ENCODE peak calls at places on chromosome 14, in ten cellular contexts. M is adipocyte; C is astrocyte; L is CD8-positive, alpha-beta T cell; U is GM23338; V is GM12865; X is heart right ventricle; W is uterus; I is ovary; Z is testis. J is an unnamed sample.

GRCh38 chr14:67618617-67619063 is 1.1 kb upstream of the ARG2 start:
- DNase-seq in M (peak; percentile 94), Z (no peak), I (no peak), X (no peak), V (peak; percentile 72), W (no peak), L (peak; percentile 16), U (peak; percentile 89), C (peak; percentile 63), J (peak; percentile 75)

GRCh38 chr14:74514471-74514932 is 20.9 kb downstream of the ISCA2 start:
- DNase-seq in I (no peak), W (peak; percentile 48), C (peak; percentile 94), M (no peak), L (no peak), X (no peak), U (peak; percentile 37), Z (no peak), V (peak; percentile 48), J (no peak)

GRCh38 chr14:93788307-93788556 is at the start of gene PRIMA1:
- DNase-seq in U (no peak), L (no peak), V (no peak), I (no peak), C (no peak), M (no peak), X (no peak), Z (no peak), W (no peak), J (no peak)

GRCh38 chr14:98210045-98210678 is 1061.8 kb downstream of the BCL11B start:
- DNase-seq in C (no peak), Z (no peak), L (peak; percentile 78), V (peak; percentile 60), X (no peak), W (no peak), U (no peak), M (no peak), I (no peak), J (no peak)

GRCh38 chr14:89990623-89991275 is 35.0 kb downstream of the TDP1 start:
- DNase-seq in L (no peak), U (no peak), V (no peak), I (no peak), C (no peak), X (no peak), W (no peak), Z (no peak), M (no peak), J (no peak)

GRCh38 chr14:60705100-60705499 is 19.1 kb downstream of the SIX4 start:
- DNase-seq in X (no peak), U (no peak), C (no peak), Z (no peak), M (no peak), W (no peak), V (no peak), L (no peak), I (no peak), J (no peak)

GRCh38 chr14:102760485-102761193 is 16.6 kb upstream of the TRAF3 start:
- DNase-seq in I (no peak), W (no peak), V (no peak), M (no peak), Z (no peak), C (no peak), U (peak; percentile 66), X (no peak), L (no peak), J (no peak)

GRCh38 chr14:76768201-76768656 is 7.0 kb downstream of the VASH1 start:
- DNase-seq in C (no peak), I (no peak), L (peak; percentile 54), Z (peak; percentile 47), W (peak; percentile 23), M (no peak), X (peak; percentile 77), V (peak; percentile 74), U (peak; percentile 84), J (peak; percentile 56)

GRCh38 chr14:46580941-46581671 is 70.5 kb downstream of the RPL10L start:
- DNase-seq in M (peak; percentile 1), L (no peak), I (no peak), W (no peak), U (peak; percentile 65), X (no peak), V (peak; percentile 38), C (peak; percentile 33), Z (peak; percentile 42), J (peak; percentile 61)

GRCh38 chr14:89881839-89882238 is 72.7 kb downstream of the EFCAB11 start:
- DNase-seq in I (no peak), L (no peak), C (no peak), U (no peak), X (no peak), V (peak; percentile 19), W (no peak), M (no peak), Z (no peak), J (no peak)

GRCh38 chr14:32259368-32260013 is 56.4 kb upstream of the RNU6-8 start:
- DNase-seq in L (no peak), I (no peak), Z (no peak), V (peak; percentile 84), W (no peak), X (no peak), C (peak; percentile 77), M (peak; percentile 59), U (peak; percentile 34), J (peak; percentile 30)

GRCh38 chr14:61129168-61129745 is 148.2 kb downstream of the SLC38A6 start:
- DNase-seq in I (no peak), L (no peak), V (no peak), C (no peak), U (no peak), Z (no peak), W (no peak), X (no peak), M (no peak), J (no peak)

GRCh38 chr14:55454264-55455151 is 14.1 kb upstream of the TBPL2 start:
- DNase-seq in I (peak; percentile 71), M (peak; percentile 56), L (no peak), W (peak; percentile 40), C (peak; percentile 85), U (no peak), V (peak; percentile 49), X (no peak), Z (peak; percentile 81), J (peak; percentile 89)

GRCh38 chr14:43539210-43539609 is 967.9 kb downstream of the FSCB start:
- DNase-seq in L (no peak), U (peak; percentile 84), I (no peak), V (no peak), W (no peak), X (no peak), M (peak; percentile 14), C (no peak), Z (peak; percentile 65), J (peak; percentile 32)

GRCh38 chr14:74401504-74402241 is 24.3 kb downstream of the SYNDIG1L start:
- DNase-seq in W (no peak), L (peak; percentile 62), X (peak; percentile 27), U (peak; percentile 82), V (peak; percentile 82), I (no peak), Z (peak; percentile 26), M (peak; percentile 15), C (no peak), J (peak; percentile 86)

GRCh38 chr14:25537846-25538455 is 488.0 kb upstream of the STXBP6 start:
- DNase-seq in L (no peak), Z (peak; percentile 81), X (no peak), I (no peak), U (peak; percentile 82), W (no peak), C (no peak), V (peak; percentile 0), M (peak; percentile 1), J (no peak)

GRCh38 chr14:92380131-92380530 is 57.2 kb downstream of the SLC24A4 start:
- DNase-seq in X (no peak), Z (no peak), I (no peak), V (no peak), W (no peak), M (no peak), C (no peak), U (no peak), L (no peak), J (no peak)
- H3K4me3 ChIP-seq in X (no peak overlapping the region), Z (no peak overlapping the region), I (no peak overlapping the region), V (no peak overlapping the region), W (no peak overlapping the region), M (no peak overlapping the region), C (no peak overlapping the region), U (no peak overlapping the region), L (no peak overlapping the region), J (no peak overlapping the region)

GRCh38 chr14:56799327-56799645 is 11.0 kb downstream of the OTX2 start:
- DNase-seq in X (no peak), L (no peak), U (no peak), C (no peak), V (no peak), Z (no peak), I (no peak), W (no peak), M (no peak), J (no peak)
- H3K4me3 ChIP-seq in X (no peak overlapping the region), L (no peak overlapping the region), U (peak overlapping the region; percentile 62), C (no peak overlapping the region), V (no peak overlapping the region), Z (peak overlapping the region; percentile 34), I (no peak overlapping the region), W (no peak overlapping the region), M (no peak overlapping the region), J (no peak overlapping the region)

GRCh38 chr14:95522116-95522515 is 5.7 kb upstream of the SYNE3 start:
- DNase-seq in Z (no peak), V (no peak), U (no peak), W (no peak), L (no peak), C (no peak), X (peak; percentile 45), I (no peak), M (no peak), J (no peak)

GRCh38 chr14:95518045-95518751 is 1.7 kb upstream of the SYNE3 start:
- DNase-seq in U (no peak), M (peak; percentile 47), X (no peak), W (no peak), V (peak; percentile 68), C (peak; percentile 65), L (no peak), I (no peak), Z (peak; percentile 68), J (no peak)

GRCh38 chr14:95521001-95521400 is 4.6 kb upstream of the SYNE3 start:
- DNase-seq in Z (no peak), V (no peak), M (no peak), U (no peak), X (no peak), C (no peak), I (no peak), W (no peak), L (no peak), J (no peak)

GRCh38 chr14:95519699-95520098 is 3.2 kb upstream of the SYNE3 start:
- DNase-seq in V (peak; percentile 87), X (peak; percentile 62), I (peak; percentile 84), C (peak; percentile 78), Z (peak; percentile 55), U (no peak), L (peak; percentile 80), M (peak; percentile 95), W (peak; percentile 74), J (peak; percentile 86)

GRCh38 chr14:95520346-95520745 is 3.9 kb upstream of the SYNE3 start:
- DNase-seq in I (no peak), U (no peak), V (no peak), L (peak; percentile 34), Z (no peak), C (no peak), X (no peak), W (no peak), M (no peak), J (no peak)
- H3K4me3 ChIP-seq in I (no peak overlapping the region), U (no peak overlapping the region), V (no peak overlapping the region), L (peak overlapping the region; percentile 22), Z (no peak overlapping the region), C (no peak overlapping the region), X (no peak overlapping the region), W (no peak overlapping the region), M (peak overlapping the region; percentile 23), J (no peak overlapping the region)

GRCh38 chr14:64707661-64708060 is 3.4 kb downstream of the PLEKHG3 start:
- DNase-seq in V (no peak), L (no peak), Z (no peak), M (peak; percentile 43), X (no peak), W (no peak), U (no peak), I (no peak), C (peak; percentile 92), J (peak; percentile 69)
- H3K4me3 ChIP-seq in V (no peak overlapping the region), L (no peak overlapping the region), Z (no peak overlapping the region), M (no peak overlapping the region), X (no peak overlapping the region), W (no peak overlapping the region), U (peak overlapping the region; percentile 86), I (no peak overlapping the region), C (no peak overlapping the region), J (no peak overlapping the region)

J was measured in cardiac muscle cell.